ENCODE peak calls at places on chromosome 14, in seven cellular contexts. One of them, this sample, is unnamed.

GRCh38 chr14:60724080-60724618 is at the start of gene SIX4:
- DNase-seq in heart right ventricle: peak
- DNase-seq in tibial artery: peak
- DNase-seq in transverse colon: peak
- DNase-seq in bronchial epithelial cell: peak
- DNase-seq in Peyer's patch: peak
- DNase-seq in fibroblast of lung: peak
- DNase-seq in this sample: peak

GRCh38 chr14:84036863-84037262 is 1493.1 kb upstream of the FLRT2 start:
- DNase-seq in heart right ventricle: no peak
- DNase-seq in tibial artery: no peak
- DNase-seq in transverse colon: no peak
- DNase-seq in bronchial epithelial cell: peak
- DNase-seq in Peyer's patch: no peak
- DNase-seq in fibroblast of lung: peak
- DNase-seq in this sample: peak

GRCh38 chr14:28652782-28653181 is 113.8 kb upstream of the FOXG1 start:
- DNase-seq in heart right ventricle: no peak
- DNase-seq in tibial artery: no peak
- DNase-seq in transverse colon: no peak
- DNase-seq in bronchial epithelial cell: peak
- DNase-seq in Peyer's patch: no peak
- DNase-seq in fibroblast of lung: peak
- DNase-seq in this sample: no peak

GRCh38 chr14:93023039-93023438 is 92.7 kb downstream of the ITPK1 start:
- DNase-seq in heart right ventricle: no peak
- DNase-seq in tibial artery: no peak
- DNase-seq in transverse colon: no peak
- DNase-seq in bronchial epithelial cell: peak
- DNase-seq in Peyer's patch: no peak
- DNase-seq in fibroblast of lung: no peak
- DNase-seq in this sample: peak

GRCh38 chr14:49972840-49973239 is 80.0 kb downstream of the ARF6 start:
- DNase-seq in heart right ventricle: no peak
- DNase-seq in tibial artery: peak
- DNase-seq in transverse colon: peak
- DNase-seq in bronchial epithelial cell: peak
- DNase-seq in Peyer's patch: peak
- DNase-seq in fibroblast of lung: peak
- DNase-seq in this sample: peak

GRCh38 chr14:101739446-101740141 is 21.9 kb upstream of the PPP2R5C start:
- DNase-seq in heart right ventricle: no peak
- DNase-seq in tibial artery: no peak
- DNase-seq in transverse colon: no peak
- DNase-seq in bronchial epithelial cell: peak
- DNase-seq in Peyer's patch: no peak
- DNase-seq in fibroblast of lung: no peak
- DNase-seq in this sample: no peak

GRCh38 chr14:99872786-99873440 is 79.7 kb downstream of the EML1 start:
- DNase-seq in heart right ventricle: no peak
- DNase-seq in tibial artery: no peak
- DNase-seq in transverse colon: no peak
- DNase-seq in bronchial epithelial cell: no peak
- DNase-seq in Peyer's patch: no peak
- DNase-seq in fibroblast of lung: peak
- DNase-seq in this sample: no peak

GRCh38 chr14:47442206-47442605 is 233.2 kb downstream of the MDGA2 start:
- DNase-seq in heart right ventricle: no peak
- DNase-seq in tibial artery: no peak
- DNase-seq in transverse colon: no peak
- DNase-seq in bronchial epithelial cell: peak
- DNase-seq in Peyer's patch: no peak
- DNase-seq in fibroblast of lung: peak
- DNase-seq in this sample: peak

GRCh38 chr14:20772650-20773049 is 4.4 kb downstream of the EDDM3B start:
- DNase-seq in heart right ventricle: no peak
- DNase-seq in tibial artery: no peak
- DNase-seq in transverse colon: no peak
- DNase-seq in bronchial epithelial cell: no peak
- DNase-seq in Peyer's patch: no peak
- DNase-seq in fibroblast of lung: no peak
- DNase-seq in this sample: no peak

GRCh38 chr14:74475678-74476077 is 17.4 kb downstream of the NPC2 start:
- DNase-seq in heart right ventricle: no peak
- DNase-seq in tibial artery: no peak
- DNase-seq in transverse colon: no peak
- DNase-seq in bronchial epithelial cell: peak
- DNase-seq in Peyer's patch: no peak
- DNase-seq in fibroblast of lung: peak
- DNase-seq in this sample: peak

GRCh38 chr14:104140213-104140462 is 1.8 kb downstream of the KIF26A start:
- DNase-seq in heart right ventricle: peak
- DNase-seq in tibial artery: no peak
- DNase-seq in transverse colon: no peak
- DNase-seq in bronchial epithelial cell: no peak
- DNase-seq in Peyer's patch: no peak
- DNase-seq in fibroblast of lung: no peak
- DNase-seq in this sample: no peak

GRCh38 chr14:58747181-58747580 is 109.4 kb downstream of the DACT1 start:
- DNase-seq in heart right ventricle: no peak
- DNase-seq in tibial artery: peak
- DNase-seq in transverse colon: peak
- DNase-seq in bronchial epithelial cell: peak
- DNase-seq in Peyer's patch: peak
- DNase-seq in fibroblast of lung: peak
- DNase-seq in this sample: peak

GRCh38 chr14:96795443-96795842 is 1.7 kb upstream of the VRK1 start:
- DNase-seq in heart right ventricle: no peak
- DNase-seq in tibial artery: no peak
- DNase-seq in transverse colon: no peak
- DNase-seq in bronchial epithelial cell: no peak
- DNase-seq in Peyer's patch: no peak
- DNase-seq in fibroblast of lung: no peak
- DNase-seq in this sample: no peak

GRCh38 chr14:55739967-55740707 is 160.1 kb downstream of the KTN1 start:
- DNase-seq in heart right ventricle: no peak
- DNase-seq in tibial artery: peak
- DNase-seq in transverse colon: no peak
- DNase-seq in bronchial epithelial cell: no peak
- DNase-seq in Peyer's patch: no peak
- DNase-seq in fibroblast of lung: peak
- DNase-seq in this sample: no peak

GRCh38 chr14:90893028-90893427 is 76.8 kb upstream of the TTC7B start:
- DNase-seq in heart right ventricle: no peak
- DNase-seq in tibial artery: no peak
- DNase-seq in transverse colon: no peak
- DNase-seq in bronchial epithelial cell: no peak
- DNase-seq in Peyer's patch: no peak
- DNase-seq in fibroblast of lung: no peak
- DNase-seq in this sample: no peak

GRCh38 chr14:104680806-104681688 is 8.4 kb upstream of the INF2 start:
- DNase-seq in heart right ventricle: no peak
- DNase-seq in tibial artery: peak
- DNase-seq in transverse colon: peak
- DNase-seq in bronchial epithelial cell: peak
- DNase-seq in Peyer's patch: peak
- DNase-seq in fibroblast of lung: peak
- DNase-seq in this sample: peak

GRCh38 chr14:35337557-35338255 is 45.5 kb downstream of the PSMA6 start:
- DNase-seq in heart right ventricle: no peak
- DNase-seq in tibial artery: no peak
- DNase-seq in transverse colon: no peak
- DNase-seq in bronchial epithelial cell: peak
- DNase-seq in Peyer's patch: peak
- DNase-seq in fibroblast of lung: no peak
- DNase-seq in this sample: no peak

GRCh38 chr14:75005357-75005756 is 2.6 kb downstream of the EIF2B2 start:
- DNase-seq in heart right ventricle: no peak
- DNase-seq in tibial artery: no peak
- DNase-seq in transverse colon: no peak
- DNase-seq in bronchial epithelial cell: peak
- DNase-seq in Peyer's patch: no peak
- DNase-seq in fibroblast of lung: no peak
- DNase-seq in this sample: no peak

DNA sequence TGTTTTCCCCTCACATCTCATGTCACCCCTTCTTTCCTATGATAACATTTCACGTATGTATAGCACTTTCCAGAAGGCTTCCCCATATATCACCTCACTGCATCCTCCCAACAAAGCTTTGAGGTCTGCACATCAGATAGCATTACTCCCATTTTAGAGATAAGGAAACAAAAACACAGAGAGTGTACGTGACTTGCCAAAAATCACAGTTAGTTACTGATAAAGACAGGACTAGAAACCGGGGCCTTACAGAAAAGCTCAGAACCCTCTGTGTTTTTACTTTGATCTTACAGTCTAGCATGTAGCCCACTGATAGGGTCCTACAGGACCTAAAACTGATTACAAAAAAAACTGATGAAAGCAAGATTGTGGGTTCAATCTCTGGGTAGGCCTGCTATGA is 202.9 kb upstream of the CDKN3 start:
- DNase-seq in heart right ventricle: no peak
- DNase-seq in tibial artery: no peak
- DNase-seq in transverse colon: no peak
- DNase-seq in bronchial epithelial cell: no peak
- DNase-seq in Peyer's patch: no peak
- DNase-seq in fibroblast of lung: peak
- DNase-seq in this sample: no peak
- H3K4me3 ChIP-seq in heart right ventricle: no peak
- H3K4me3 ChIP-seq in tibial artery: no peak
- H3K4me3 ChIP-seq in transverse colon: no peak
- H3K4me3 ChIP-seq in bronchial epithelial cell: no peak
- H3K4me3 ChIP-seq in Peyer's patch: no peak
- H3K4me3 ChIP-seq in fibroblast of lung: no peak
- H3K4me3 ChIP-seq in this sample: no peak

GRCh38 chr14:88793259-88793625 is 489 bp upstream of the EML5 start:
- DNase-seq in heart right ventricle: no peak
- DNase-seq in tibial artery: no peak
- DNase-seq in transverse colon: no peak
- DNase-seq in bronchial epithelial cell: no peak
- DNase-seq in Peyer's patch: peak
- DNase-seq in fibroblast of lung: no peak
- DNase-seq in this sample: no peak
- TF ChIP-seq CTCF in heart right ventricle: no peak
- TF ChIP-seq CTCF in tibial artery: peak
- TF ChIP-seq CTCF in transverse colon: peak
- TF ChIP-seq CTCF in bronchial epithelial cell: no peak
- TF ChIP-seq CTCF in Peyer's patch: no peak
- TF ChIP-seq CTCF in fibroblast of lung: no peak
- TF ChIP-seq CTCF in this sample: no peak

GRCh38 chr14:77618381-77618780 is 1.9 kb upstream of the SPTLC2 start:
- DNase-seq in heart right ventricle: no peak
- DNase-seq in tibial artery: no peak
- DNase-seq in transverse colon: no peak
- DNase-seq in bronchial epithelial cell: no peak
- DNase-seq in Peyer's patch: no peak
- DNase-seq in fibroblast of lung: no peak
- DNase-seq in this sample: no peak

GRCh38 chr14:77620222-77620865 is 3.9 kb upstream of the SPTLC2 start:
- DNase-seq in heart right ventricle: no peak
- DNase-seq in tibial artery: no peak
- DNase-seq in transverse colon: no peak
- DNase-seq in bronchial epithelial cell: no peak
- DNase-seq in Peyer's patch: no peak
- DNase-seq in fibroblast of lung: no peak
- DNase-seq in this sample: no peak

GRCh38 chr14:77623201-77623600 is 6.8 kb upstream of the SPTLC2 start:
- DNase-seq in heart right ventricle: no peak
- DNase-seq in tibial artery: peak
- DNase-seq in transverse colon: no peak
- DNase-seq in bronchial epithelial cell: no peak
- DNase-seq in Peyer's patch: no peak
- DNase-seq in fibroblast of lung: no peak
- DNase-seq in this sample: no peak

GRCh38 chr14:77625360-77625759 is 8.9 kb upstream of the SPTLC2 start:
- DNase-seq in heart right ventricle: no peak
- DNase-seq in tibial artery: no peak
- DNase-seq in transverse colon: no peak
- DNase-seq in bronchial epithelial cell: no peak
- DNase-seq in Peyer's patch: no peak
- DNase-seq in fibroblast of lung: no peak
- DNase-seq in this sample: no peak

DNA sequence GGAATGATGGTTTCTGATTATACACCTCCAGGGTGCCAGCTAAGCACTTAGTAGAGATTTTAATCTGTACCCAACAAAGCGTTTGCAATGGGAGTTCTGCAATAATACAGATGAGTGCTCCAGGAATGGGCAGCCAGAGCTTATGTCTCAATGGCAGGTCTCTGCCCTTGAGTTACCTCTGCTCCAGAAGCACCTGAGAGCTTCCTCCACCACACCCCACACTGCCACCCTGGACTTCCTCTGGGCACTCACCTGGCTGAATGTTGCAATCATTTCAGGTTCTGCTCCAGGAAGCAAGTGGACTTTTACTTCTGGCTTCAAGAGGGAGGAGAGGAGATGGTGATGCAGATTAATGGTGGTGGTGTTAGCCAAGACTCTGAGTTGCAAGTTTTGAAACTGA is 6.1 kb upstream of the SPTLC2 start:
- DNase-seq in heart right ventricle: no peak
- DNase-seq in tibial artery: no peak
- DNase-seq in transverse colon: peak
- DNase-seq in bronchial epithelial cell: peak
- DNase-seq in Peyer's patch: peak
- DNase-seq in fibroblast of lung: no peak
- DNase-seq in this sample: no peak
- H3K4me3 ChIP-seq in heart right ventricle: no peak
- H3K4me3 ChIP-seq in tibial artery: no peak
- H3K4me3 ChIP-seq in transverse colon: no peak
- H3K4me3 ChIP-seq in bronchial epithelial cell: no peak
- H3K4me3 ChIP-seq in Peyer's patch: no peak
- H3K4me3 ChIP-seq in fibroblast of lung: no peak
- H3K4me3 ChIP-seq in this sample: no peak

GRCh38 chr14:22598896-22599244 is 770 bp downstream of the ABHD4 start:
- DNase-seq in heart right ventricle: no peak
- DNase-seq in tibial artery: peak
- DNase-seq in transverse colon: peak
- DNase-seq in bronchial epithelial cell: peak
- DNase-seq in Peyer's patch: peak
- DNase-seq in fibroblast of lung: peak
- DNase-seq in this sample: peak
- TF ChIP-seq CTCF in heart right ventricle: no peak
- TF ChIP-seq CTCF in tibial artery: peak
- TF ChIP-seq CTCF in transverse colon: no peak
- TF ChIP-seq CTCF in bronchial epithelial cell: peak
- TF ChIP-seq CTCF in Peyer's patch: peak
- TF ChIP-seq CTCF in fibroblast of lung: peak
- TF ChIP-seq CTCF in this sample: peak

GRCh38 chr14:51880810-51881580 is 20.6 kb downstream of the GNG2 start:
- DNase-seq in heart right ventricle: no peak
- DNase-seq in tibial artery: no peak
- DNase-seq in transverse colon: no peak
- DNase-seq in bronchial epithelial cell: no peak
- DNase-seq in Peyer's patch: no peak
- DNase-seq in fibroblast of lung: peak
- DNase-seq in this sample: no peak
- H3K4me3 ChIP-seq in heart right ventricle: no peak
- H3K4me3 ChIP-seq in tibial artery: no peak
- H3K4me3 ChIP-seq in transverse colon: no peak
- H3K4me3 ChIP-seq in bronchial epithelial cell: no peak
- H3K4me3 ChIP-seq in Peyer's patch: no peak
- H3K4me3 ChIP-seq in fibroblast of lung: no peak
- H3K4me3 ChIP-seq in this sample: no peak

GRCh38 chr14:76902591-76902990 is 76.4 kb downstream of the LRRC74A start:
- DNase-seq in heart right ventricle: no peak
- DNase-seq in tibial artery: no peak
- DNase-seq in transverse colon: no peak
- DNase-seq in bronchial epithelial cell: no peak
- DNase-seq in Peyer's patch: no peak
- DNase-seq in fibroblast of lung: no peak
- DNase-seq in this sample: no peak
- TF ChIP-seq CTCF in heart right ventricle: no peak
- TF ChIP-seq CTCF in tibial artery: no peak
- TF ChIP-seq CTCF in transverse colon: no peak
- TF ChIP-seq CTCF in bronchial epithelial cell: no peak
- TF ChIP-seq CTCF in Peyer's patch: no peak
- TF ChIP-seq CTCF in fibroblast of lung: no peak
- TF ChIP-seq CTCF in this sample: no peak